ENCODE peak calls at places on chromosomes 3 and 15, in nine cellular contexts. S, Z, Q, N, P, R, O, K and D are unnamed samples.

GRCh38 chr3:180804871-180805430 is 107.5 kb upstream of the FXR1 start:
- DNase-seq in S (no peak), Z (no peak), Q (no peak), N (peak), P (no peak), R (no peak), O (no peak), K (peak), D (no peak)

GRCh38 chr3:52742418-52743041 is 28.2 kb downstream of the NEK4 start:
- DNase-seq in S (peak), Z (no peak), Q (no peak), N (peak), P (no peak), R (peak), O (no peak), K (peak), D (peak)

GRCh38 chr3:111848778-111849177 is 10.3 kb upstream of the PHLDB2 start:
- DNase-seq in S (no peak), Z (no peak), Q (no peak), N (no peak), P (no peak), R (no peak), O (no peak), K (no peak), D (no peak)

GRCh38 chr3:48088056-48088748 is 72.0 kb upstream of the MAP4 start:
- DNase-seq in S (no peak), Z (peak), Q (no peak), N (peak), P (no peak), R (peak), O (no peak), K (no peak), D (peak)

GRCh38 chr3:159819676-159820075 is 169.0 kb upstream of the IL12A start:
- DNase-seq in S (no peak), Z (no peak), Q (no peak), N (no peak), P (no peak), R (no peak), O (no peak), K (no peak), D (no peak)

GRCh38 chr3:121072128-121072527 is 164.1 kb downstream of the STXBP5L start:
- DNase-seq in S (no peak), Z (no peak), Q (no peak), N (no peak), P (no peak), R (no peak), O (no peak), K (no peak), D (no peak)

GRCh38 chr15:29124581-29125381 is 144.8 kb downstream of the NSMCE3 start:
- DNase-seq in S (no peak), Z (no peak), Q (no peak), N (no peak), P (no peak), R (peak), O (no peak), K (no peak), D (no peak)

GRCh38 chr3:37571269-37571668 is 290.4 kb upstream of the CTDSPL start:
- DNase-seq in S (no peak), Z (no peak), Q (no peak), N (no peak), P (no peak), R (no peak), O (no peak), K (no peak), D (no peak)

GRCh38 chr3:13539285-13539625 is 9.7 kb upstream of the FBLN2 start:
- DNase-seq in S (peak), Z (no peak), Q (no peak), N (no peak), P (no peak), R (peak), O (no peak), K (peak), D (no peak)

GRCh38 chr3:99325407-99325806 is 313.0 kb upstream of the COL8A1 start:
- DNase-seq in S (no peak), Z (no peak), Q (no peak), N (no peak), P (no peak), R (no peak), O (no peak), K (no peak), D (no peak)

GRCh38 chr15:59191855-59192237 is 14.8 kb upstream of the LDHAL6B start:
- DNase-seq in S (peak), Z (no peak), Q (no peak), N (peak), P (no peak), R (peak), O (no peak), K (peak), D (peak)

GRCh38 chr3:148147896-148148295 is 549.8 kb upstream of the AGTR1 start:
- DNase-seq in S (no peak), Z (no peak), Q (no peak), N (no peak), P (no peak), R (peak), O (no peak), K (peak), D (no peak)

GRCh38 chr3:72238341-72238740 is 453.4 kb upstream of the PROK2 start:
- DNase-seq in S (no peak), Z (no peak), Q (peak), N (no peak), P (no peak), R (peak), O (no peak), K (peak), D (no peak)

GRCh38 chr3:58066842-58067241 is 58.6 kb downstream of the FLNB start:
- DNase-seq in S (no peak), Z (no peak), Q (no peak), N (no peak), P (no peak), R (peak), O (no peak), K (peak), D (no peak)

GRCh38 chr3:194040501-194041273 is 95.3 kb upstream of the HES1 start:
- DNase-seq in S (no peak), Z (no peak), Q (no peak), N (no peak), P (no peak), R (no peak), O (no peak), K (no peak), D (no peak)

GRCh38 chr3:50260027-50260941 is 8.7 kb upstream of the SEMA3B start:
- DNase-seq in S (peak), Z (peak), Q (peak), N (peak), P (peak), R (peak), O (peak), K (peak), D (peak)

GRCh38 chr15:80561500-80561899 is 133.6 kb upstream of the ABHD17C start:
- DNase-seq in S (no peak), Z (no peak), Q (no peak), N (no peak), P (no peak), R (peak), O (no peak), K (no peak), D (no peak)

GRCh38 chr3:47000198-47000815 is 20.8 kb downstream of the NBEAL2 start:
- DNase-seq in S (no peak), Z (no peak), Q (no peak), N (no peak), P (no peak), R (peak), O (no peak), K (peak), D (no peak)

GRCh38 chr3:57974796-57975388 is 33.3 kb upstream of the FLNB start:
- DNase-seq in S (peak), Z (no peak), Q (no peak), N (peak), P (no peak), R (peak), O (no peak), K (peak), D (no peak)

GRCh38 chr15:43067717-43068461 is 37.9 kb downstream of the UBR1 start:
- DNase-seq in S (no peak), Z (no peak), Q (no peak), N (peak), P (no peak), R (peak), O (no peak), K (peak), D (no peak)